ENCODE peak calls at places on chromosomes 1 and 21, in five cellular contexts. One of them, this sample, is unnamed.

GRCh38 chr1:55311057-55311631 is 96.0 kb upstream of the USP24 start:
- DNase-seq in H1: no peak
- DNase-seq in GM12878: no peak
- DNase-seq in K562: no peak
- DNase-seq in HepG2: no peak
- DNase-seq in this sample: no peak

GRCh38 chr1:79732950-79733349 is 726.4 kb upstream of the ADGRL4 start:
- DNase-seq in GM12878: no peak
- DNase-seq in H1: no peak
- DNase-seq in K562: no peak
- DNase-seq in HepG2: no peak
- DNase-seq in this sample: no peak

GRCh38 chr1:201318504-201319340 is 35.4 kb downstream of the PKP1 start:
- DNase-seq in HepG2: no peak
- DNase-seq in H1: no peak
- DNase-seq in K562: no peak
- DNase-seq in GM12878: no peak
- DNase-seq in this sample: no peak

GRCh38 chr1:207873055-207873890 is 37.7 kb downstream of the CD34 start:
- DNase-seq in HepG2: no peak
- DNase-seq in H1: no peak
- DNase-seq in GM12878: no peak
- DNase-seq in K562: peak; percentile 44
- DNase-seq in this sample: no peak

GRCh38 chr1:82565546-82565945 is 764.8 kb downstream of the ADGRL2 start:
- DNase-seq in K562: no peak
- DNase-seq in H1: no peak
- DNase-seq in HepG2: no peak
- DNase-seq in GM12878: no peak
- DNase-seq in this sample: peak; percentile 61

GRCh38 chr1:119005870-119006405 is 17.8 kb upstream of the TBX15 start:
- DNase-seq in HepG2: no peak
- DNase-seq in K562: no peak
- DNase-seq in GM12878: no peak
- DNase-seq in H1: no peak
- DNase-seq in this sample: no peak

GRCh38 chr1:228443395-228443794 is 26.7 kb upstream of the TRIM17 start:
- DNase-seq in K562: no peak
- DNase-seq in GM12878: no peak
- DNase-seq in HepG2: no peak
- DNase-seq in H1: no peak
- DNase-seq in this sample: no peak

GRCh38 chr1:244289976-244290375 is 161.7 kb downstream of the ADSS2 start:
- DNase-seq in HepG2: no peak
- DNase-seq in H1: no peak
- DNase-seq in GM12878: no peak
- DNase-seq in K562: no peak
- DNase-seq in this sample: no peak

GRCh38 chr1:109579496-109579895 is 31.1 kb downstream of the GNAI3 start:
- DNase-seq in HepG2: no peak
- DNase-seq in K562: no peak
- DNase-seq in H1: no peak
- DNase-seq in GM12878: no peak
- DNase-seq in this sample: no peak

GRCh38 chr21:16058896-16059295 is 329.1 kb downstream of the USP25 start:
- DNase-seq in GM12878: no peak
- DNase-seq in H1: no peak
- DNase-seq in K562: no peak
- DNase-seq in HepG2: no peak
- DNase-seq in this sample: no peak

GRCh38 chr1:91596474-91596873 is 95.8 kb downstream of the CDC7 start:
- DNase-seq in K562: peak; percentile 33
- DNase-seq in HepG2: no peak
- DNase-seq in H1: no peak
- DNase-seq in GM12878: no peak
- DNase-seq in this sample: no peak

GRCh38 chr1:20521960-20522861 is 14.3 kb upstream of the MUL1 start:
- DNase-seq in HepG2: peak; percentile 57
- DNase-seq in H1: peak; percentile 94
- DNase-seq in GM12878: peak; percentile 20
- DNase-seq in K562: peak; percentile 69
- DNase-seq in this sample: peak; percentile 81

GRCh38 chr1:7062346-7063061 is 277.2 kb downstream of the CAMTA1 start:
- DNase-seq in K562: no peak
- DNase-seq in H1: no peak
- DNase-seq in GM12878: no peak
- DNase-seq in HepG2: no peak
- DNase-seq in this sample: no peak

DNA sequence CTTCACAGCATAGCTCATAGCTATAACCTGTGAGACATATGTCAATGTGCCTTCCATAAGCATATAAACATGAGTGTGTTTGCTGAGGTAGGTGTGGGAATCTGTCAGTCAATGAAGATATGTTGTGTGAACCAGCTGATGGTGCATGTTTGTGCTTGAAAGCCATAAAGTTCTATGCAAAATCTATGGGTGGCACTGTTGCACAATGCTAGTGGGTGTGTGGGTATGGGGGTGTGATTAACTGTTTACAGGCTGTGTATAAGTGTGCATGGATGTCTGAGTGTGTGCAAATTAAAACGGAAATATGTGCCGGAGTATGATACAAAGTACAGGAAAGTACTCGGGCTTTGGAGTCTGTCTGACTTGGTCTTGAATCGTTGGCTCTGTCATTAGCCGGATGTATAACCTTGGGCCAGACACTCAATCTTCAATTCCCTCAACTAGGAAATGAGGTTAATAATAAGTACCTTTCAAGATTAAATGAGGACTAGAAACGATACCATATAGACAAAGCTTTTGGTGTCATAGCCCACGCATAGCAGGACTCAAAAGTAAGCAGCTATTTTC is 926 bp upstream of the ATP2B4 start:
- DNase-seq in HepG2: peak; percentile 16
- DNase-seq in H1: no peak
- DNase-seq in K562: peak; percentile 74
- DNase-seq in GM12878: peak; percentile 54
- DNase-seq in this sample: no peak
- H2AFZ ChIP-seq in HepG2: peak overlapping the region; percentile 18
- H2AFZ ChIP-seq in H1: no peak overlapping the region
- H2AFZ ChIP-seq in K562: peak overlapping the region; percentile 90
- H2AFZ ChIP-seq in GM12878: peak overlapping the region; percentile 59
- H2AFZ ChIP-seq in this sample: peak overlapping the region; percentile 74

GRCh38 chr1:45686081-45687013 is at the start of gene GPBP1L1:
- DNase-seq in HepG2: peak; percentile 91
- DNase-seq in H1: peak; percentile 98
- DNase-seq in K562: peak; percentile 100
- DNase-seq in GM12878: peak; percentile 88
- DNase-seq in this sample: peak; percentile 91

GRCh38 chr1:45687014-45687752 is 798 bp upstream of the TMEM69 start:
- DNase-seq in GM12878: peak; percentile 97
- DNase-seq in H1: peak; percentile 90
- DNase-seq in HepG2: peak; percentile 97
- DNase-seq in K562: peak; percentile 97
- DNase-seq in this sample: peak; percentile 98

GRCh38 chr1:45687753-45688737 is at the start of gene TMEM69:
- DNase-seq in K562: peak; percentile 89
- DNase-seq in HepG2: peak; percentile 90
- DNase-seq in H1: peak; percentile 87
- DNase-seq in GM12878: peak; percentile 77
- DNase-seq in this sample: peak; percentile 88

GRCh38 chr1:45684402-45684801 is 1.9 kb downstream of the GPBP1L1 start:
- DNase-seq in K562: no peak
- DNase-seq in GM12878: no peak
- DNase-seq in H1: no peak
- DNase-seq in HepG2: no peak
- DNase-seq in this sample: no peak

DNA sequence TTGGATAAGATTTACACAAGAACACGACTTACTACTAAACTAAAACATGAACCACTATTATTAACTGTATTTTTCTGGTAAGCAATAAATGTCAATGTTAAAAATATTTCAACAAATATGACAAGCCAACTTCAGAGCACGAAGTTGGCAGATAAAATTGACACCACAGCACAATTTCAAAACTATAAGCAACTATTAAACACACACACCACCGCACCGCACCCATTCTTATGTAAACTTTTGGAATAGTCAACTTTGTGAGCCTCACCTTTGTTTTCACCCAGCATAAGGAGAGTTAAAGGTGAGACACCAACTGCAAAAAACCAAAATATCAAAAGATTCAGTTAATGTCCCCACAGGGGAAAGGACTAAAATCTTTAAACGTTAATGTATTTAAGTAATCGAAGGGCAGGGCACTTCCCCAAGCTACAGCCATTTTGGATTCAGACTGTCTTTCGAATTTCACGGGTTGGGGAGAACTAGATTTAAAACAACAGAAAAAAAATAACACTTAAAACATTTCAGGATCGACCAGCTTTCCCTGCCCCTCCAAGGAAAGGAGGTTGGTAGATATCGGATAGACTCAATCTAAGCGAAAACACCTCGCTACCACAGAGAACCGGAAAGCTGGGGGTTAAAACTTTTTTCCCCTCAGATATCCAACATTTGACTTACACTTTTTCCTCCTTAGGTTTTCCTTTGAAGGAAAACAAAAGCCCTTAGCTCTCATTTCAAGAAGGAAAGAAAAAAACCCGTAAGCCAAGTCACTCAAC is 839 bp downstream of the GPBP1L1 start:
- DNase-seq in GM12878: no peak
- DNase-seq in HepG2: no peak
- DNase-seq in K562: peak; percentile 24
- DNase-seq in H1: no peak
- DNase-seq in this sample: no peak
- TF ChIP-seq SRF in GM12878: no peak
- TF ChIP-seq SRF in HepG2: no peak
- TF ChIP-seq SRF in K562: no peak
- TF ChIP-seq SRF in H1: no peak
- TF ChIP-seq SRF in this sample: no peak

GRCh38 chr1:98794196-98794886 is 132.8 kb downstream of the SNX7 start:
- DNase-seq in HepG2: peak; percentile 42
- DNase-seq in GM12878: peak; percentile 15
- DNase-seq in H1: no peak
- DNase-seq in K562: peak; percentile 12
- DNase-seq in this sample: peak; percentile 48
- TF ChIP-seq RAD21 in HepG2: peak; percentile 18
- TF ChIP-seq RAD21 in GM12878: peak; percentile 80
- TF ChIP-seq RAD21 in H1: peak; percentile 90
- TF ChIP-seq RAD21 in K562: peak; percentile 47
- TF ChIP-seq RAD21 in this sample: peak; percentile 67

GRCh38 chr1:108050911-108051624 is 86.1 kb upstream of the VAV3 start:
- DNase-seq in GM12878: no peak
- DNase-seq in H1: no peak
- DNase-seq in K562: no peak
- DNase-seq in HepG2: no peak
- DNase-seq in this sample: no peak
- H2AFZ ChIP-seq in GM12878: no peak overlapping the region
- H2AFZ ChIP-seq in H1: peak overlapping the region; percentile 58
- H2AFZ ChIP-seq in K562: no peak overlapping the region
- H2AFZ ChIP-seq in HepG2: no peak overlapping the region
- H2AFZ ChIP-seq in this sample: no peak overlapping the region